ENCODE peak calls at places on chromosome 13, in nine cellular contexts. B is gastrocnemius medialis, Q is esophagus muscularis mucosa, S is ovary, P is body of pancreas, W is IMR-90, A is heart left ventricle, I is lower leg skin, N is upper lobe of left lung. U is an unnamed sample.
A peak's percentile ranks its signal among the peaks of the same experiment; 100 is the strongest.

GRCh38 chr13:60397693-60398437 is 845 bp downstream of the TDRD3 start:
- DNase-seq in I (peak; percentile 51), Q (peak; percentile 92), P (peak; percentile 51), N (peak; percentile 93), W (peak; percentile 67), B (peak; percentile 6), S (peak; percentile 53), A (peak; percentile 69), U (peak; percentile 29)

GRCh38 chr13:35781661-35782060 is 305.2 kb upstream of the MAB21L1 start:
- DNase-seq in P (no peak), I (no peak), S (no peak), Q (no peak), A (no peak), B (no peak), N (no peak), W (no peak), U (no peak)

GRCh38 chr13:25059166-25059565 is 36.8 kb upstream of the PABPC3 start:
- DNase-seq in P (no peak), Q (no peak), W (no peak), I (no peak), A (no peak), B (no peak), S (no peak), N (no peak), U (no peak)

GRCh38 chr13:114230575-114230974 is 4.1 kb upstream of the CDC16 start:
- DNase-seq in S (no peak), I (no peak), W (no peak), A (no peak), B (no peak), N (no peak), Q (no peak), P (no peak), U (no peak)

GRCh38 chr13:87684850-87685735 is 13.9 kb downstream of the SLITRK5 start:
- DNase-seq in N (no peak), S (no peak), Q (no peak), I (no peak), A (no peak), W (no peak), B (no peak), P (no peak), U (no peak)

GRCh38 chr13:96785986-96786385 is 208.3 kb downstream of the OXGR1 start:
- DNase-seq in I (no peak), B (no peak), A (no peak), P (no peak), W (no peak), S (no peak), Q (no peak), N (no peak), U (no peak)

GRCh38 chr13:93680329-93680728 is 453.7 kb downstream of the GPC6 start:
- DNase-seq in A (no peak), N (no peak), Q (no peak), I (no peak), S (no peak), W (no peak), P (no peak), B (no peak), U (no peak)

GRCh38 chr13:90099847-90100246 is 1247.6 kb upstream of the MIR17HG start:
- DNase-seq in A (no peak), B (no peak), Q (no peak), N (no peak), W (no peak), I (no peak), P (no peak), S (no peak), U (no peak)

GRCh38 chr13:44302948-44303575 is 70.6 kb upstream of the SERP2 start:
- DNase-seq in A (no peak), I (no peak), B (no peak), P (no peak), S (no peak), W (peak; percentile 50), Q (no peak), N (no peak), U (no peak)

GRCh38 chr13:26255717-26256277 is 1.9 kb downstream of the CDK8 start:
- DNase-seq in S (no peak), I (no peak), B (no peak), Q (no peak), A (no peak), W (peak; percentile 4), P (no peak), N (no peak), U (no peak)

GRCh38 chr13:76213423-76213904 is 577.3 kb downstream of the LMO7 start:
- DNase-seq in S (no peak), B (no peak), I (no peak), W (no peak), A (no peak), P (no peak), N (no peak), Q (no peak), U (no peak)

DNA sequence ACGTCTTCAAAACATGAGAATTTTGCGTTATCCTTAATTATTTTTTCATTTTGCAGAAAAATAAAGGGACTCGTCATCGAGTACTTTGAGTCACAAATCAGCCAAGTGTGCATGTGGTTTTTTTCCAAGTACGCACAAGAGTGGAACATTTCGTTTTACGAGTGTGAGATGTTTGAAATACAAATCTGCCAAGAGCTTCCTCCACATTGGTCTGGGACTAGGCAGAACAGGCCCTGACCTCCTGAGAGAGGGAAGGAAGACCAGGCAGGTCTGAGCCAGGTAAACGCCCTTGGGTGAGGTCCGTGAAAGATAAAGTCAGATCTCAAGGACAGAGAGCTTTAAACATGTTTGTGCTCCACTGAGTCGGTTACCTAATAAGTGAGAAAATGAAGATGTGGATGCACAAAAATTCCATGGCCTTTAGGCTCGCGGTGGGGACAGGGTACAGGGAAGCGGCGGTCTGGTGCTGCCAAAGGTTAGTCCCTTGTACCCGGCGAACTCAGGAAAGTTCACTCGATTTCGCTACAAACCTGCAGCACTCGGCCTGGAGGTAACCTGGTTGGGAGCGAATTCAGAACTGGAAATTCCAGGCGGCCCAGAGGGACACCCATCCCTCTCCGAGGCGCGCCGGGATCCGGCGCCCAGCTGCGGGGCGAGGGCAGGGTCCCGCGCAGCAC is 448 bp upstream of the ITM2B start:
- DNase-seq in Q (no peak), W (no peak), A (no peak), B (no peak), S (peak; percentile 50), I (peak; percentile 76), P (no peak), N (no peak), U (no peak)
- TF ChIP-seq POLR2A in Q (no peak), W (no peak), A (no peak), B (no peak), S (no peak), I (no peak), P (no peak), N (no peak), U (no peak)

DNA sequence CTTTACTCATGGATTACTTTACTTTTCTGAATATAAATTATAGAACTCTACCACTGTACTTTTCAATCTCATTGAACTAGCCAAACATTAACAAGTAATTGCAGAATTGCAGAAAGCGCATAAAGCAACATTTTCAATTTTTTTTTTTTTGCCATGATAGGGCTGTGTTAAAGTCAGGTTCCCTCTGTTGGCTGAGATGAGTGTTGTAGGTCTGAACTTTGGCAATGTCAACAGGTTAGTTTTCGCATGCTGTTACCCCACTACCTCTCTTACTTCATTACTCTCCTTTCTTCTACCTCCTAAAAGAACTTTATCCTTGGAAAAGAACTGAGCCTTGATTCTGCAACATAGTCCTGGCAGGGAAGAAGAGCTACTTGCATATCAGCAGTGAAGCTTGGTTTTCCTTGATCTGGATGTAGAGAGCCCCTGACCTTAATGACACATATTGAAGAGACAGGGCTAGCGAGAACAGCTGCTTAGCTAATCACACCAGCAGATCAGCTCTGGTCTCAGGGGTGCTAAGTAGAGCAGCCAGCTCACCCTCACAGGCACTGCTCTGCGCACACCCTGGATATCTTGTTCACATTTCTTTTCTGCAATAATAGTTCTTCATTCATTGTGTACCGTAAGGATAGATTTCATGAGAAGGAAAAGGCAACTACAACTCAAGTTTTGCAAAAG is 119.5 kb downstream of the FLT1 start:
- DNase-seq in W (no peak), Q (no peak), N (no peak), B (no peak), S (no peak), I (no peak), P (no peak), A (no peak), U (no peak)
- TF ChIP-seq POLR2A in W (no peak), Q (no peak), N (no peak), B (no peak), S (no peak), I (no peak), P (no peak), A (no peak), U (no peak)

GRCh38 chr13:49629947-49630346 is 1.6 kb downstream of the ARL11 start:
- DNase-seq in P (no peak), W (peak; percentile 25), I (no peak), A (no peak), N (no peak), S (no peak), B (no peak), Q (no peak), U (no peak)

GRCh38 chr13:49629196-49629938 is 1.1 kb downstream of the ARL11 start:
- DNase-seq in I (no peak), A (no peak), N (no peak), S (no peak), B (no peak), W (no peak), Q (no peak), P (no peak), U (no peak)

GRCh38 chr13:49630580-49630979 is 2.3 kb downstream of the ARL11 start:
- DNase-seq in B (no peak), W (no peak), P (no peak), A (no peak), S (no peak), Q (no peak), I (no peak), N (peak; percentile 33), U (no peak)

GRCh38 chr13:49625392-49626137 is 2.7 kb upstream of the ARL11 start:
- DNase-seq in N (peak; percentile 62), P (peak; percentile 75), W (peak; percentile 6), A (peak; percentile 49), Q (no peak), S (peak; percentile 36), I (peak; percentile 38), B (no peak), U (peak; percentile 29)

DNA sequence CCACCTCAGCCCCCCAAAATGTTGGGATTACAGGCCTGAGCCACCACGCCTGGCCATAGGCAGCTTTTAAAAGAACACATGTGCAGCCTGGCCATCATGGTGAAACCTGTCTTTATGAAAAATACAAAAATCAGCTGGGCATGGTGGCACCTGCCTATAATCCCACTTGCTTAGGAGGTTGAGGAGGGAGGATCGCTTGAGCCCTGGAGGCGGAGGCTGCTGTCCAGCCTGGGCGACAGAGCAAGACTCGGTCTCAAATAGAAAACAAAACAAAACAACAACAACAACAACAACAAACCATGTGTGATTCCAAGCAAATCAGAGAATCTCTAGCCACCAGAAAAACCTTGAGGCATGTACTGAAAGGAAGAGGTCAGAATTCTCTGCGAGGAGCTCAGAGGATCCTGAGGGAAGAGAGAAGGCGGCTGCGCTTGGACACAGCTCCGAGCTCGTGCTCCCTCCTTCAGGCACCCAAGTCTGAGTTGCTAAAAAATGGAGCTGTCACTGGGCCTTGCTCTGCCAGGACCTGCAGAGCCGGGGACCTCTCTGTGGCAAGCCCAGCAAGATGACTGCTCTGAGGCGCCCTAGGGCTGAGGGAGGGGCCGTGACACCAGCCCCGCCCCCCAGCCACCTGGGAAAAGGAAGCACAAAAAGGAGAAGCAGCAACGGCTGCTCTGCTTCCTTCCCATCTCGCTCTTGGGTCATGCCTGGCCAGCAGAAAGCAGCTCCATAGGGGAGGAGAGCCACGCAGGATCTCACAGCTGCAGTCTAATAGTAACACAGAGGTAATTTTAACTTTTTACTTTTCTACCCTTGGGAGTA is at the start of gene ARL11:
- DNase-seq in A (peak; percentile 68), P (no peak), B (no peak), Q (no peak), S (no peak), W (no peak), N (peak; percentile 87), I (peak; percentile 54), U (no peak)
- TF ChIP-seq POLR2A in A (no peak), P (no peak), B (no peak), Q (no peak), S (no peak), W (no peak), N (no peak), I (no peak), U (no peak)

GRCh38 chr13:61414686-61415664 is 674 bp downstream of the PCDH20 start:
- DNase-seq in A (peak; percentile 25), S (no peak), W (no peak), B (no peak), P (peak; percentile 31), I (no peak), N (peak; percentile 88), Q (no peak), U (no peak)
- TF ChIP-seq POLR2A in A (peak; percentile 27), S (no peak), W (no peak), B (no peak), P (no peak), I (no peak), N (no peak), Q (no peak), U (no peak)

U was measured in H54.